ENCODE peak calls at places on chromosome 21, in four cellular contexts. U, A, K and R are unnamed samples.
A peak's percentile ranks its signal among the peaks of the same experiment; 100 is the strongest.

GRCh38 chr21:37198989-37199924 is 67.9 kb downstream of the VPS26C start:
- DNase-seq in A (no peak), K (no peak), U (no peak), R (no peak)

GRCh38 chr21:26449161-26449560 is 123.9 kb downstream of the CYYR1 start:
- DNase-seq in K (no peak), U (no peak), A (no peak), R (no peak)

GRCh38 chr21:37837381-37837780 is 78.9 kb downstream of the KCNJ6 start:
- DNase-seq in K (no peak), A (no peak), U (no peak), R (no peak)

GRCh38 chr21:42263591-42264131 is 44.7 kb downstream of the ABCG1 start:
- DNase-seq in A (no peak), K (peak; percentile 84), U (no peak), R (peak; percentile 77)

GRCh38 chr21:45091540-45092322 is 17.4 kb downstream of the ADARB1 start:
- DNase-seq in K (no peak), U (no peak), A (no peak), R (no peak)

GRCh38 chr21:41953831-41954653 is at the start of gene C2CD2:
- DNase-seq in U (peak; percentile 57), K (peak; percentile 92), A (peak; percentile 55), R (peak; percentile 89)

GRCh38 chr21:41766051-41766882 is 585 bp downstream of the RIPK4 start:
- DNase-seq in A (no peak), K (peak; percentile 63), U (no peak), R (no peak)

GRCh38 chr21:44993321-44994015 is 53.6 kb downstream of the SLX9 start:
- DNase-seq in U (no peak), A (no peak), K (peak; percentile 64), R (no peak)

GRCh38 chr21:34603002-34603709 is 11.8 kb downstream of the RCAN1 start:
- DNase-seq in U (peak; percentile 67), A (peak; percentile 59), K (peak; percentile 92), R (peak; percentile 92)

GRCh38 chr21:30996728-30997127 is 41.5 kb downstream of the KRTAP19-8 start:
- DNase-seq in K (no peak), U (no peak), A (no peak), R (no peak)

GRCh38 chr21:20353351-20353750 is 644.9 kb upstream of the NCAM2 start:
- DNase-seq in K (no peak), A (no peak), U (no peak), R (no peak)

GRCh38 chr21:35825370-35825769 is 235.0 kb downstream of the SETD4 start:
- DNase-seq in A (no peak), U (no peak), K (no peak), R (no peak)

GRCh38 chr21:33019885-33020557 is 5.7 kb upstream of the OLIG2 start:
- DNase-seq in K (no peak), A (no peak), U (no peak), R (no peak)
- H3K4me3 ChIP-seq in K (no peak overlapping the region), A (no peak overlapping the region), U (peak overlapping the region; percentile 16), R (peak overlapping the region; percentile 14)

DNA sequence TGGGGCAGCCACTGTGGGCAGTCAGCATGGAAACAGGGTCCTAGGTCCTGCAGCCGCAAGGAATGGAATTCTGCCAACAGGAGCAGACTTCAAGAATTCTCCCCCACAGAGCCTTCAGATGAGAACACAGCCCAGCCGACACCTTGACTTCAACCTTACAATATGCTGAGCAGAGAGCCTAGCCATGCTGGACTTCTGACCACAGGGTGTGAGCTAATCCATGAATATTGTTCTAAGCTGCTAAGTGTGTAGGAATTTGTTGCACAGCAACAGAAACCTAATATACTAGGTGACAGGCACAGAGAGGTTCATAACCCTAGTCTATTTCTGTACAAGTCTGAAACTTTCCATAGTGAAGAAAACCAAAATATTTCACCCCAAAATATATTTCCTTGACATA is 32.9 kb upstream of the IFNGR2 start:
- DNase-seq in K (no peak), A (no peak), U (no peak), R (no peak)
- H3K4me1 ChIP-seq in K (no peaks in the 10 kb centered on the region), A (peaks cover 12% of the 10 kb centered on the region), U (peaks cover 27% of the 10 kb centered on the region), R (peaks cover 7% of the 10 kb centered on the region)

GRCh38 chr21:46325073-46325912 is 1.3 kb downstream of the PCNT start:
- DNase-seq in K (peak; percentile 86), U (peak; percentile 64), A (peak; percentile 35), R (peak; percentile 75)
- TF ChIP-seq CTCF in K (no peak), U (peak; percentile 40), A (peak; percentile 54), R (no peak)

GRCh38 chr21:23008803-23009202 is 2010.6 kb downstream of the NCAM2 start:
- DNase-seq in K (no peak), U (no peak), A (no peak), R (no peak)
- H3K4me3 ChIP-seq in K (no peak overlapping the region), U (no peak overlapping the region), A (no peak overlapping the region), R (no peak overlapping the region)

GRCh38 chr21:15741510-15741909 is 11.7 kb downstream of the USP25 start:
- DNase-seq in U (no peak), K (no peak), A (no peak), R (no peak)

GRCh38 chr21:15742694-15743093 is 12.9 kb downstream of the USP25 start:
- DNase-seq in K (no peak), U (no peak), A (no peak), R (no peak)

GRCh38 chr21:15742052-15742451 is 12.3 kb downstream of the USP25 start:
- DNase-seq in K (no peak), A (peak; percentile 81), U (no peak), R (no peak)

GRCh38 chr21:15743593-15743992 is 13.8 kb downstream of the USP25 start:
- DNase-seq in K (no peak), U (no peak), A (no peak), R (no peak)

DNA sequence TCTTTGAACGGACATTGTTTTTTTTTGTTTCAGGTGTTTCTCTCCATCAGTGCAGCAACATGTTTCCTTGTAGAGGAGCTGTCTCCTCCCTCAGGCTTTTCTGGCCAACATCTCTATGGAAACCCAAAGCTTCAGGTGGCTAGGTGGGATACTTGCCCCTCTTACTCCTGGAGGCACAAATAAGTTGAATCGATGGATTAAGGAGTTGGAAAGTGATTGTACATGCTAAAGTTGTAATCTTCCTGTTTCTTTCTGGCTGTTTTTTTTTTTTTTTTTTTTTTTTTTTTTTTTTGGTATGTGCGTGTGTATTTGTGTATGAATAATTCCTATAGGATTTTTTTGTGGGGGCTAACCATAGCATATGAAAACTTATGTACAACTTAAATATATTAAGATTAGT is 10.6 kb downstream of the USP25 start:
- DNase-seq in K (no peak), A (no peak), U (no peak), R (no peak)
- H3K4me1 ChIP-seq in K (peaks cover 18% of the 10 kb centered on the region), A (peaks cover 66% of the 10 kb centered on the region), U (no peaks in the 10 kb centered on the region), R (peaks cover 51% of the 10 kb centered on the region)

GRCh38 chr21:43717166-43717853 is 1.6 kb upstream of the PDXK start:
- DNase-seq in A (no peak), U (peak; percentile 79), K (no peak), R (no peak)

GRCh38 chr21:43720539-43721224 is 1.8 kb downstream of the PDXK start:
- DNase-seq in U (no peak), K (no peak), A (no peak), R (no peak)

GRCh38 chr21:43719748-43720538 is 1.0 kb downstream of the PDXK start:
- DNase-seq in K (peak; percentile 85), U (peak; percentile 68), A (no peak), R (peak; percentile 79)

GRCh38 chr21:43717967-43718871 is 710 bp upstream of the PDXK start:
- DNase-seq in A (no peak), K (peak; percentile 86), U (peak; percentile 24), R (no peak)

GRCh38 chr21:43718872-43719747 is at the start of gene PDXK:
- DNase-seq in U (peak; percentile 97), K (peak; percentile 96), A (peak; percentile 67), R (peak; percentile 95)
- TF ChIP-seq CTCF in U (peak; percentile 23), K (peak; percentile 24), A (peak; percentile 41), R (no peak)